ENCODE peak calls at places on chromosomes 2 and 18, in eight cellular contexts. A is K562, E is SK-N-SH, O is A549, L is Panc1, U is GM23338, J is HL-60, C is HepG2. T is an unnamed sample.

GRCh38 chr2:8552264-8552913 is 129.5 kb upstream of the ID2 start:
- DNase-seq in E (no peak), C (no peak), A (no peak), U (no peak), L (no peak), O (no peak), J (no peak), T (no peak)

GRCh38 chr2:73885406-73885805 is 7.4 kb upstream of the ACTG2 start:
- DNase-seq in O (no peak), A (no peak), L (no peak), E (no peak), J (no peak), U (no peak), C (no peak), T (no peak)

GRCh38 chr2:127671557-127672302 is 3.6 kb downstream of the LIMS2 start:
- DNase-seq in U (no peak), O (no peak), L (no peak), A (no peak), E (peak; percentile 8), C (no peak), J (no peak), T (no peak)

GRCh38 chr2:19073522-19073921 is 284.9 kb downstream of the OSR1 start:
- DNase-seq in J (no peak), C (peak; percentile 51), O (peak; percentile 59), E (no peak), U (peak; percentile 41), L (no peak), A (no peak), T (peak; percentile 61)

GRCh38 chr18:12460874-12461273 is 53.1 kb downstream of the PRELID3A start:
- DNase-seq in O (no peak), J (no peak), U (no peak), E (peak; percentile 32), A (no peak), C (peak; percentile 67), L (no peak), T (no peak)

GRCh38 chr2:35447210-35447609 is 908.4 kb upstream of the CRIM1 start:
- DNase-seq in E (no peak), C (no peak), A (no peak), J (peak; percentile 17), O (no peak), L (no peak), U (no peak), T (no peak)

GRCh38 chr2:231425811-231426703 is 30.5 kb downstream of the B3GNT7 start:
- DNase-seq in U (peak; percentile 25), O (no peak), J (no peak), C (no peak), L (no peak), A (no peak), E (no peak), T (no peak)

GRCh38 chr2:128169497-128169896 is 78.5 kb downstream of the UGGT1 start:
- DNase-seq in E (no peak), U (no peak), L (no peak), J (peak; percentile 35), C (peak; percentile 91), O (no peak), A (no peak), T (no peak)

DNA sequence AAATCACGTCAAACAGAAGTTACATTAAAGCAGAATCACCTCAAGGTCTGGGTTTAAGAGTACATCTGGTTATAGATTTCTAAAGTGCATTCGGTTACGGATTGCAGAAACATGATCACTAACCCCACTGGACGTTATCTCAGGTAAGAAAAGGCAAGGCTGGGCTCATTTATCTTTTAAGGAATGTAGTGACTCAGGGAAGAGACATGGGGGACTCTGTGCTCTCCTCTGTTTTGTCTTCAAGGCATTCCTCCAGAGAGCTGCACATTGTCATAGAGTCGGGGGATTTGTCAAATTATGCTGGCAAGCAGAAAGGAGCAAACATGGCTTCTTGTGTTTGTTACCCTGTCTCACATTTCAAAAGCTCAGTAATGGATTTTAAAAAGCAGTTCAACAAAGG is 14.3 kb downstream of the WDSUB1 start:
- DNase-seq in J (no peak), E (no peak), U (peak; percentile 39), O (no peak), C (no peak), L (no peak), A (no peak), T (no peak)
- TF ChIP-seq REST in J (no peak), E (no peak), U (no peak), O (no peak), C (no peak), L (no peak), A (no peak), T (no peak)

GRCh38 chr2:727071-727470 is 49.9 kb upstream of the TMEM18 start:
- DNase-seq in O (no peak), E (no peak), L (no peak), U (no peak), A (no peak), J (no peak), C (no peak), T (no peak)

GRCh38 chr2:723761-724160 is 46.6 kb upstream of the TMEM18 start:
- DNase-seq in J (no peak), E (no peak), U (no peak), L (no peak), A (no peak), C (no peak), O (no peak), T (no peak)

GRCh38 chr2:725464-725863 is 48.3 kb upstream of the TMEM18 start:
- DNase-seq in U (no peak), L (no peak), A (no peak), E (no peak), O (no peak), J (no peak), C (no peak), T (no peak)

GRCh38 chr2:728165-728564 is 51.0 kb upstream of the TMEM18 start:
- DNase-seq in A (no peak), J (no peak), O (no peak), E (no peak), L (no peak), C (no peak), U (no peak), T (no peak)

DNA sequence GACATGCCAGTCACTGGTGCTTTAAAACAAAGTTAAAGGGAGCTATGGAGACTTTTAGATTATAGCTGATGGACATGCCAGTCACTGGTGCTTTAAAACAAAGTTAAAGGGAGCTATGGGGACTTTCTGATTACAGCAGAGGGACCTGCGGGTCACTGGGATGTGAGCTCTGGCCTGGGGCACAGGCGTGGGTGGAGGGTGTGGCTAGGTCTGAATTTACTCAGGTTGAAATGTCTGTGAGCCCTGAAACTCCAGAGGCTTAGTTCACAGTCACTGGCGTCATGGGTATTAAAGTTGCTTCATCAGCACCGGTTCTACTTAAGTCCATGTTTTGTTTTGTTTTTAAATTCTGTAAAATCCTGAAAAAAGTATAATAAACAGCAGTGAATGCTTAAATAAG is 49.0 kb upstream of the TMEM18 start:
- DNase-seq in J (no peak), L (no peak), U (no peak), A (no peak), C (no peak), O (no peak), E (no peak), T (no peak)
- TF ChIP-seq REST in J (no peak), L (no peak), U (no peak), A (no peak), C (no peak), O (no peak), E (no peak), T (no peak)

DNA sequence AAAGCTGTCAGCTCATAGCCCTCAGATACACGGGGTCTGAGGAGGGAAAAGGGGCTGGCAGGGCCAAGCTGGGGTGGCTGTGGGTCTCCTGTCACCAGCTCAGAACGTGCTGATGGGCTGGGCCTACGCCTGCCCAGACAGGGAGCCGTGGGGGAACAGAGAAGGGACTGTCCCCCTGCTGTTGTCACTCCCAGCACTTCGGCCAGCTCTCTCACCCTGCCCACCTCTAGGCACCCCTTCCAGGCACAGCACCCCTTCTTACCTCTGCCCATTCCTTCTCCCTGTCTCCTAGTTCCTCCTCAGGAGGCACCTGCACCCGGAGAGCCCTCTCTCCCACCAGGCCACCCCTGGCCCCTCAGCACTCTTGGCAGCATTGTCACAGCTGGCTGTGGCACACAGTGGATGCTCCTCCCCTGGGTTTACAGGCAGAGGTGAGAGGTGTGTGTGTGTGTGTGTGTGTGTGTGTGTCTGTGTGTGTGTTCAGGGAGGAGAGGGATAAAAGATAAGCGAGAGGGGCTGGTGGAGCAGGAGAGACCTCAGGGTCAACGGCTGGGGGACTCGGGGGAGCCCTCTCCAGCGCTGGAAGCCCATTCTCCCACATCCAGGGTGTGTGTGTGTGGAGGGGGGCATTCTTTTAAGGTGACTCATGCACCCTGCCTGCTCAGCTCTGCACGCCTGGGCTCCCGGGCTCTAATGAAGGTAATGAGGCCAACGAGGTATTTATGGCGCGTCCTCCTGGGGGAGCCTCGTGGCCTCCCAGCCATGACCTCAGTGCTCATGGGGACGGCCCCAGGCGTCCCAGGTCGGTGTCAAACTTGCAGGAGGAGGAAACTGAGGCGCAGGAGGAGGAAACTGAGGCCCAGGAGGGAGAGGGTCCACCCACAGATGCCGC is 66.1 kb upstream of the SMAD7 start:
- DNase-seq in A (peak; percentile 25), L (no peak), U (peak; percentile 60), O (peak; percentile 41), J (no peak), C (peak; percentile 78), E (peak; percentile 40), T (peak; percentile 60)
- TF ChIP-seq REST in A (no peak), L (no peak), U (no peak), O (no peak), J (no peak), C (no peak), E (no peak), T (no peak)

GRCh38 chr2:46183426-46183825 is 113.8 kb upstream of the EPAS1 start:
- DNase-seq in U (no peak), E (no peak), A (no peak), C (no peak), L (no peak), O (no peak), J (no peak), T (no peak)

GRCh38 chr2:46181306-46181705 is 115.9 kb upstream of the EPAS1 start:
- DNase-seq in A (no peak), U (no peak), O (no peak), L (no peak), E (no peak), C (no peak), J (no peak), T (no peak)

GRCh38 chr2:46180189-46180588 is 117.0 kb upstream of the EPAS1 start:
- DNase-seq in J (no peak), L (no peak), E (no peak), A (no peak), U (no peak), C (no peak), O (no peak), T (no peak)

GRCh38 chr2:46179037-46179621 is 118.1 kb upstream of the EPAS1 start:
- DNase-seq in E (peak; percentile 55), A (peak; percentile 15), U (no peak), L (no peak), J (no peak), O (no peak), C (no peak), T (no peak)

DNA sequence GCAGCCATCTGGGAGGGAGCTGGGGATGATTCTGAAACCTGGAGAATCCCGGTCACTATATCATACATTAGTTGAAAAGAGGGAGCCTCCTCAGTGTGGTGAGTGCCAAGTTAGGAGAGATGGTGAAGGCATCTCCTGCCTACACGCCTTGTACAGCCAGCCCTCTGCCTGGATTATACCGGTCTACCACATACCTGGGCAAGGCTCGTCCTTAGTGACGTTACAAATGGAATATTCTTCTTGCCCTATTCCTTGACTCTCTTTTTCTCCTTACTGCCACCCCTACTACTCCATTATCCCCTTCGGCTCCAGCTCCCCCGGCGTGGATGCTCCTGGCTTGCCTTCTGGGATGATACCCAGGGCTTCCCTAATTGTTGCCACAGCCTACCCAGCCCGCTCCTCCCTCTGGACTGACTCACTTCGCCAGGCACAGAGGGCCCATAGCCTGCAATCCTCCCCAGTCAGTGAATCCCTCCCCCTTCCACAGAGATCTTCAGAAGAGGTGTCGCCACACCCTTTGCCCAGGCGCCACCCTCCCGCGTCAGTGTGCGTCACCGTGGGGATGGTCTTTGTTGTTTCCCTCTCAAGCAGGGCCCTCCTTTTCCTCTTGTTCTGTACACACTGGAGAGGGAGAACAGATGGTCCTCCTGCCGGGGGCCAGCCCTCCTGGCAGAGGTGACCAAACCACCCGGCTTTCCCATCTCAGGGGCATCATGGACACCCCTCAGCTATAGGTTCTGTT is 115.2 kb upstream of the EPAS1 start:
- DNase-seq in A (peak; percentile 17), O (no peak), E (no peak), L (no peak), C (no peak), J (no peak), U (no peak), T (no peak)
- TF ChIP-seq REST in A (no peak), O (no peak), E (no peak), L (no peak), C (no peak), J (no peak), U (no peak), T (no peak)

T was measured in HCT116.